ENCODE peak calls at places on chromosomes 2 and 18, in eight cellular contexts. T, N, Q, O, U, W, X and H are unnamed samples.

GRCh38 chr2:163465440-163465839 is 270.4 kb downstream of the FIGN start:
- DNase-seq in T (peak), N (peak), Q (no peak), O (no peak), U (no peak), W (no peak), X (no peak), H (peak)

GRCh38 chr2:28137221-28137620 is 246.7 kb downstream of the BABAM2 start:
- DNase-seq in T (no peak), N (peak), Q (no peak), O (no peak), U (no peak), W (no peak), X (no peak), H (peak)

GRCh38 chr2:187855689-187856088 is 301.5 kb upstream of the TFPI start:
- DNase-seq in T (no peak), N (no peak), Q (no peak), O (no peak), U (no peak), W (no peak), X (no peak), H (no peak)

GRCh38 chr2:80102026-80102425 is 202.5 kb downstream of the LRRTM1 start:
- DNase-seq in T (no peak), N (peak), Q (no peak), O (no peak), U (no peak), W (no peak), X (no peak), H (no peak)

GRCh38 chr18:48662021-48662661 is 123.3 kb downstream of the CTIF start:
- DNase-seq in T (peak), N (peak), Q (no peak), O (no peak), U (no peak), W (no peak), X (no peak), H (peak)

GRCh38 chr2:9951522-9952285 is at the start of gene GRHL1:
- DNase-seq in T (peak), N (peak), Q (peak), O (peak), U (peak), W (peak), X (peak), H (peak)

GRCh38 chr2:238872026-238872425 is 24.1 kb downstream of the TWIST2 start:
- DNase-seq in T (no peak), N (no peak), Q (no peak), O (no peak), U (no peak), W (no peak), X (no peak), H (no peak)

GRCh38 chr2:58304843-58305242 is 63.7 kb upstream of the FANCL start:
- DNase-seq in T (no peak), N (no peak), Q (no peak), O (no peak), U (no peak), W (no peak), X (no peak), H (no peak)

GRCh38 chr2:80703532-80703931 is 399.0 kb upstream of the LRRTM1 start:
- DNase-seq in T (no peak), N (no peak), Q (no peak), O (no peak), U (peak), W (no peak), X (no peak), H (no peak)

GRCh38 chr2:213238753-213239591 is 45.3 kb upstream of the SPAG16 start:
- DNase-seq in T (peak), N (peak), Q (no peak), O (no peak), U (no peak), W (no peak), X (no peak), H (no peak)

GRCh38 chr2:28166956-28167355 is 225.7 kb upstream of the FOSL2 start:
- DNase-seq in T (no peak), N (peak), Q (no peak), O (no peak), U (no peak), W (no peak), X (no peak), H (no peak)

GRCh38 chr2:157258520-157259326 is 1.2 kb downstream of the GALNT5 start:
- DNase-seq in T (no peak), N (no peak), Q (no peak), O (no peak), U (no peak), W (no peak), X (no peak), H (no peak)

GRCh38 chr2:40220177-40220925 is 231.5 kb downstream of the SLC8A1 start:
- DNase-seq in T (no peak), N (peak), Q (no peak), O (no peak), U (no peak), W (no peak), X (no peak), H (peak)

GRCh38 chr2:172647439-172647838 is 88.2 kb upstream of the RAPGEF4 start:
- DNase-seq in T (no peak), N (peak), Q (no peak), O (no peak), U (no peak), W (no peak), X (no peak), H (no peak)

GRCh38 chr2:61247204-61247812 is 85.3 kb downstream of the C2orf74 start:
- DNase-seq in T (no peak), N (peak), Q (no peak), O (no peak), U (no peak), W (no peak), X (no peak), H (no peak)

GRCh38 chr18:43129946-43130523 is 14.6 kb upstream of the RIT2 start:
- DNase-seq in T (peak), N (peak), Q (no peak), O (no peak), U (no peak), W (no peak), X (no peak), H (peak)

GRCh38 chr2:20225294-20226151 is 593 bp upstream of the SDC1 start:
- DNase-seq in T (no peak), N (peak), Q (no peak), O (no peak), U (peak), W (peak), X (no peak), H (peak)

GRCh38 chr18:80154293-80154692 is 45.2 kb downstream of the ADNP2 start:
- DNase-seq in T (no peak), N (peak), Q (no peak), O (no peak), U (no peak), W (peak), X (peak), H (peak)

GRCh38 chr2:181792906-181793305 is 98.6 kb upstream of the ITPRID2 start:
- DNase-seq in T (no peak), N (no peak), Q (no peak), O (no peak), U (no peak), W (no peak), X (no peak), H (no peak)

GRCh38 chr2:193088026-193088425 is 893.3 kb upstream of the TMEFF2 start:
- DNase-seq in T (no peak), N (no peak), Q (no peak), O (no peak), U (no peak), W (no peak), X (no peak), H (no peak)

GRCh38 chr2:215332876-215333600 is 21.2 kb downstream of the ATIC start:
- DNase-seq in T (no peak), N (no peak), Q (no peak), O (no peak), U (no peak), W (no peak), X (no peak), H (peak)

GRCh38 chr18:65811307-65811706 is 60.5 kb downstream of the CDH7 start:
- DNase-seq in T (no peak), N (no peak), Q (no peak), O (no peak), U (no peak), W (no peak), X (no peak), H (no peak)

GRCh38 chr2:11068079-11068741 is 87.1 kb upstream of the SLC66A3 start:
- DNase-seq in T (no peak), N (no peak), Q (no peak), O (no peak), U (no peak), W (no peak), X (no peak), H (no peak)

GRCh38 chr18:42953306-42953705 is 162.2 kb downstream of the RIT2 start:
- DNase-seq in T (no peak), N (no peak), Q (no peak), O (no peak), U (no peak), W (no peak), X (no peak), H (no peak)

GRCh38 chr18:7572837-7573236 is 5.7 kb downstream of the PTPRM start:
- DNase-seq in T (no peak), N (no peak), Q (no peak), O (no peak), U (no peak), W (no peak), X (no peak), H (peak)

GRCh38 chr2:160674076-160674630 is 180.5 kb upstream of the RBMS1 start:
- DNase-seq in T (no peak), N (no peak), Q (no peak), O (no peak), U (no peak), W (no peak), X (no peak), H (no peak)

GRCh38 chr2:3036432-3037125 is 341.0 kb downstream of the EIPR1 start:
- DNase-seq in T (no peak), N (no peak), Q (no peak), O (no peak), U (no peak), W (no peak), X (no peak), H (no peak)

GRCh38 chr2:156083707-156084494 is 248.6 kb downstream of the NR4A2 start:
- DNase-seq in T (peak), N (no peak), Q (no peak), O (no peak), U (no peak), W (no peak), X (no peak), H (no peak)